ENCODE peak calls at places on chromosomes 3 and 15, in seven cellular contexts. One of them, this sample, is unnamed.

GRCh38 chr3:56369914-56370313 is 98.4 kb downstream of the ERC2 start:
- DNase-seq in aorta: no peak
- DNase-seq in HTR-8/SVneo: no peak
- DNase-seq in LHCN-M2: no peak
- DNase-seq in CD4-positive, alpha-beta T cell: no peak
- DNase-seq in PC-3: peak; percentile 52
- DNase-seq in stimulated activated CD4-positive, alpha-beta T cell treated with anti-CD3 and anti-CD28 coated beads, Interleukin-12 subunit alpha, Interleukin-12 subunit beta, amount 100 ng/mL, for 24 hours: no peak
- DNase-seq in this sample: no peak

GRCh38 chr3:31364711-31365110 is 168.0 kb upstream of the STT3B start:
- DNase-seq in aorta: no peak
- DNase-seq in HTR-8/SVneo: no peak
- DNase-seq in LHCN-M2: peak; percentile 59
- DNase-seq in CD4-positive, alpha-beta T cell: no peak
- DNase-seq in PC-3: peak; percentile 47
- DNase-seq in stimulated activated CD4-positive, alpha-beta T cell treated with anti-CD3 and anti-CD28 coated beads, Interleukin-12 subunit alpha, Interleukin-12 subunit beta, amount 100 ng/mL, for 24 hours: no peak
- DNase-seq in this sample: no peak

GRCh38 chr3:63639821-63640220 is 12.7 kb upstream of the SNTN start:
- DNase-seq in aorta: no peak
- DNase-seq in HTR-8/SVneo: no peak
- DNase-seq in LHCN-M2: no peak
- DNase-seq in CD4-positive, alpha-beta T cell: no peak
- DNase-seq in PC-3: no peak
- DNase-seq in stimulated activated CD4-positive, alpha-beta T cell treated with anti-CD3 and anti-CD28 coated beads, Interleukin-12 subunit alpha, Interleukin-12 subunit beta, amount 100 ng/mL, for 24 hours: no peak
- DNase-seq in this sample: no peak

GRCh38 chr3:143824675-143825074 is 23.6 kb downstream of the SLC9A9 start:
- DNase-seq in aorta: no peak
- DNase-seq in HTR-8/SVneo: no peak
- DNase-seq in LHCN-M2: no peak
- DNase-seq in CD4-positive, alpha-beta T cell: no peak
- DNase-seq in PC-3: no peak
- DNase-seq in stimulated activated CD4-positive, alpha-beta T cell treated with anti-CD3 and anti-CD28 coated beads, Interleukin-12 subunit alpha, Interleukin-12 subunit beta, amount 100 ng/mL, for 24 hours: no peak
- DNase-seq in this sample: no peak

GRCh38 chr15:86231864-86232801 is 152.5 kb downstream of the AGBL1 start:
- DNase-seq in aorta: no peak
- DNase-seq in HTR-8/SVneo: no peak
- DNase-seq in LHCN-M2: peak; percentile 30
- DNase-seq in CD4-positive, alpha-beta T cell: peak; percentile 15
- DNase-seq in PC-3: peak; percentile 45
- DNase-seq in stimulated activated CD4-positive, alpha-beta T cell treated with anti-CD3 and anti-CD28 coated beads, Interleukin-12 subunit alpha, Interleukin-12 subunit beta, amount 100 ng/mL, for 24 hours: peak; percentile 22
- DNase-seq in this sample: no peak

GRCh38 chr3:56423537-56424209 is 44.6 kb downstream of the ERC2 start:
- DNase-seq in aorta: no peak
- DNase-seq in HTR-8/SVneo: no peak
- DNase-seq in LHCN-M2: no peak
- DNase-seq in CD4-positive, alpha-beta T cell: no peak
- DNase-seq in PC-3: no peak
- DNase-seq in stimulated activated CD4-positive, alpha-beta T cell treated with anti-CD3 and anti-CD28 coated beads, Interleukin-12 subunit alpha, Interleukin-12 subunit beta, amount 100 ng/mL, for 24 hours: no peak
- DNase-seq in this sample: no peak

GRCh38 chr15:41182266-41182665 is 48.3 kb downstream of the EXD1 start:
- DNase-seq in aorta: no peak
- DNase-seq in HTR-8/SVneo: no peak
- DNase-seq in LHCN-M2: no peak
- DNase-seq in CD4-positive, alpha-beta T cell: no peak
- DNase-seq in PC-3: no peak
- DNase-seq in stimulated activated CD4-positive, alpha-beta T cell treated with anti-CD3 and anti-CD28 coated beads, Interleukin-12 subunit alpha, Interleukin-12 subunit beta, amount 100 ng/mL, for 24 hours: no peak
- DNase-seq in this sample: no peak

GRCh38 chr15:67091073-67091965 is 25.9 kb downstream of the SMAD3 start:
- DNase-seq in aorta: no peak
- DNase-seq in HTR-8/SVneo: peak; percentile 90
- DNase-seq in LHCN-M2: peak; percentile 98
- DNase-seq in CD4-positive, alpha-beta T cell: no peak
- DNase-seq in PC-3: peak; percentile 95
- DNase-seq in stimulated activated CD4-positive, alpha-beta T cell treated with anti-CD3 and anti-CD28 coated beads, Interleukin-12 subunit alpha, Interleukin-12 subunit beta, amount 100 ng/mL, for 24 hours: peak; percentile 61
- DNase-seq in this sample: peak; percentile 82

GRCh38 chr3:147409143-147410121 is at the start of gene ZIC1:
- DNase-seq in aorta: no peak
- DNase-seq in HTR-8/SVneo: no peak
- DNase-seq in LHCN-M2: peak; percentile 93
- DNase-seq in CD4-positive, alpha-beta T cell: no peak
- DNase-seq in PC-3: no peak
- DNase-seq in stimulated activated CD4-positive, alpha-beta T cell treated with anti-CD3 and anti-CD28 coated beads, Interleukin-12 subunit alpha, Interleukin-12 subunit beta, amount 100 ng/mL, for 24 hours: no peak
- DNase-seq in this sample: peak; percentile 78

GRCh38 chr3:105480771-105481170 is 114.1 kb downstream of the ALCAM start:
- DNase-seq in aorta: no peak
- DNase-seq in HTR-8/SVneo: no peak
- DNase-seq in LHCN-M2: no peak
- DNase-seq in CD4-positive, alpha-beta T cell: no peak
- DNase-seq in PC-3: no peak
- DNase-seq in stimulated activated CD4-positive, alpha-beta T cell treated with anti-CD3 and anti-CD28 coated beads, Interleukin-12 subunit alpha, Interleukin-12 subunit beta, amount 100 ng/mL, for 24 hours: no peak
- DNase-seq in this sample: no peak

GRCh38 chr3:78506581-78507195 is 1261.1 kb downstream of the ROBO1 start:
- DNase-seq in aorta: no peak
- DNase-seq in HTR-8/SVneo: peak; percentile 39
- DNase-seq in LHCN-M2: peak; percentile 86
- DNase-seq in CD4-positive, alpha-beta T cell: no peak
- DNase-seq in PC-3: peak; percentile 95
- DNase-seq in stimulated activated CD4-positive, alpha-beta T cell treated with anti-CD3 and anti-CD28 coated beads, Interleukin-12 subunit alpha, Interleukin-12 subunit beta, amount 100 ng/mL, for 24 hours: no peak
- DNase-seq in this sample: no peak

GRCh38 chr3:159045279-159045678 is 243.4 kb downstream of the MFSD1 start:
- DNase-seq in aorta: no peak
- DNase-seq in HTR-8/SVneo: no peak
- DNase-seq in LHCN-M2: no peak
- DNase-seq in CD4-positive, alpha-beta T cell: no peak
- DNase-seq in PC-3: no peak
- DNase-seq in stimulated activated CD4-positive, alpha-beta T cell treated with anti-CD3 and anti-CD28 coated beads, Interleukin-12 subunit alpha, Interleukin-12 subunit beta, amount 100 ng/mL, for 24 hours: no peak
- DNase-seq in this sample: no peak

GRCh38 chr3:182521339-182521738 is 272.0 kb upstream of the ATP11B start:
- DNase-seq in aorta: no peak
- DNase-seq in HTR-8/SVneo: no peak
- DNase-seq in LHCN-M2: no peak
- DNase-seq in CD4-positive, alpha-beta T cell: no peak
- DNase-seq in PC-3: no peak
- DNase-seq in stimulated activated CD4-positive, alpha-beta T cell treated with anti-CD3 and anti-CD28 coated beads, Interleukin-12 subunit alpha, Interleukin-12 subunit beta, amount 100 ng/mL, for 24 hours: no peak
- DNase-seq in this sample: no peak

GRCh38 chr3:104673981-104674380 is 692.7 kb upstream of the ALCAM start:
- DNase-seq in aorta: no peak
- DNase-seq in HTR-8/SVneo: no peak
- DNase-seq in LHCN-M2: no peak
- DNase-seq in CD4-positive, alpha-beta T cell: no peak
- DNase-seq in PC-3: peak; percentile 55
- DNase-seq in stimulated activated CD4-positive, alpha-beta T cell treated with anti-CD3 and anti-CD28 coated beads, Interleukin-12 subunit alpha, Interleukin-12 subunit beta, amount 100 ng/mL, for 24 hours: no peak
- DNase-seq in this sample: no peak

GRCh38 chr3:172107403-172107802 is 68.0 kb downstream of the FNDC3B start:
- DNase-seq in aorta: no peak
- DNase-seq in HTR-8/SVneo: no peak
- DNase-seq in LHCN-M2: no peak
- DNase-seq in CD4-positive, alpha-beta T cell: peak; percentile 11
- DNase-seq in PC-3: no peak
- DNase-seq in stimulated activated CD4-positive, alpha-beta T cell treated with anti-CD3 and anti-CD28 coated beads, Interleukin-12 subunit alpha, Interleukin-12 subunit beta, amount 100 ng/mL, for 24 hours: peak; percentile 42
- DNase-seq in this sample: no peak

GRCh38 chr3:127970966-127971592 is 56.0 kb downstream of the KBTBD12 start:
- DNase-seq in aorta: no peak
- DNase-seq in HTR-8/SVneo: peak; percentile 45
- DNase-seq in LHCN-M2: peak; percentile 52
- DNase-seq in CD4-positive, alpha-beta T cell: no peak
- DNase-seq in PC-3: peak; percentile 66
- DNase-seq in stimulated activated CD4-positive, alpha-beta T cell treated with anti-CD3 and anti-CD28 coated beads, Interleukin-12 subunit alpha, Interleukin-12 subunit beta, amount 100 ng/mL, for 24 hours: no peak
- DNase-seq in this sample: no peak

GRCh38 chr3:132161608-132162007 is 126.8 kb upstream of the CPNE4 start:
- DNase-seq in aorta: no peak
- DNase-seq in HTR-8/SVneo: no peak
- DNase-seq in LHCN-M2: peak; percentile 16
- DNase-seq in CD4-positive, alpha-beta T cell: no peak
- DNase-seq in PC-3: no peak
- DNase-seq in stimulated activated CD4-positive, alpha-beta T cell treated with anti-CD3 and anti-CD28 coated beads, Interleukin-12 subunit alpha, Interleukin-12 subunit beta, amount 100 ng/mL, for 24 hours: no peak
- DNase-seq in this sample: no peak

GRCh38 chr3:4306860-4307259 is 3.7 kb downstream of the SETMAR start:
- DNase-seq in aorta: no peak
- DNase-seq in HTR-8/SVneo: no peak
- DNase-seq in LHCN-M2: no peak
- DNase-seq in CD4-positive, alpha-beta T cell: no peak
- DNase-seq in PC-3: no peak
- DNase-seq in stimulated activated CD4-positive, alpha-beta T cell treated with anti-CD3 and anti-CD28 coated beads, Interleukin-12 subunit alpha, Interleukin-12 subunit beta, amount 100 ng/mL, for 24 hours: no peak
- DNase-seq in this sample: no peak

GRCh38 chr3:78204977-78205376 is 1165.1 kb downstream of the ROBO2 start:
- DNase-seq in aorta: no peak
- DNase-seq in HTR-8/SVneo: peak; percentile 45
- DNase-seq in LHCN-M2: no peak
- DNase-seq in CD4-positive, alpha-beta T cell: no peak
- DNase-seq in PC-3: peak; percentile 82
- DNase-seq in stimulated activated CD4-positive, alpha-beta T cell treated with anti-CD3 and anti-CD28 coated beads, Interleukin-12 subunit alpha, Interleukin-12 subunit beta, amount 100 ng/mL, for 24 hours: no peak
- DNase-seq in this sample: peak; percentile 3

GRCh38 chr3:189641776-189642175 is 10.6 kb downstream of the TP63 start:
- DNase-seq in aorta: no peak
- DNase-seq in HTR-8/SVneo: no peak
- DNase-seq in LHCN-M2: no peak
- DNase-seq in CD4-positive, alpha-beta T cell: no peak
- DNase-seq in PC-3: peak; percentile 87
- DNase-seq in stimulated activated CD4-positive, alpha-beta T cell treated with anti-CD3 and anti-CD28 coated beads, Interleukin-12 subunit alpha, Interleukin-12 subunit beta, amount 100 ng/mL, for 24 hours: no peak
- DNase-seq in this sample: no peak

GRCh38 chr3:129314757-129315385 is 36.2 kb downstream of the HMCES start:
- DNase-seq in aorta: peak; percentile 94
- DNase-seq in HTR-8/SVneo: peak; percentile 85
- DNase-seq in LHCN-M2: peak; percentile 93
- DNase-seq in CD4-positive, alpha-beta T cell: peak; percentile 28
- DNase-seq in PC-3: peak; percentile 79
- DNase-seq in stimulated activated CD4-positive, alpha-beta T cell treated with anti-CD3 and anti-CD28 coated beads, Interleukin-12 subunit alpha, Interleukin-12 subunit beta, amount 100 ng/mL, for 24 hours: peak; percentile 61
- DNase-seq in this sample: peak; percentile 72

GRCh38 chr3:46989146-46989810 is 9.8 kb downstream of the NBEAL2 start:
- DNase-seq in aorta: no peak
- DNase-seq in HTR-8/SVneo: no peak
- DNase-seq in LHCN-M2: no peak
- DNase-seq in CD4-positive, alpha-beta T cell: no peak
- DNase-seq in PC-3: no peak
- DNase-seq in stimulated activated CD4-positive, alpha-beta T cell treated with anti-CD3 and anti-CD28 coated beads, Interleukin-12 subunit alpha, Interleukin-12 subunit beta, amount 100 ng/mL, for 24 hours: no peak
- DNase-seq in this sample: no peak

GRCh38 chr3:124429129-124429815 is 301.0 kb upstream of the UMPS start:
- DNase-seq in aorta: no peak
- DNase-seq in HTR-8/SVneo: peak; percentile 78
- DNase-seq in LHCN-M2: peak; percentile 47
- DNase-seq in CD4-positive, alpha-beta T cell: no peak
- DNase-seq in PC-3: peak; percentile 94
- DNase-seq in stimulated activated CD4-positive, alpha-beta T cell treated with anti-CD3 and anti-CD28 coated beads, Interleukin-12 subunit alpha, Interleukin-12 subunit beta, amount 100 ng/mL, for 24 hours: no peak
- DNase-seq in this sample: peak; percentile 66

GRCh38 chr3:72270730-72271129 is 485.8 kb upstream of the PROK2 start:
- DNase-seq in aorta: no peak
- DNase-seq in HTR-8/SVneo: no peak
- DNase-seq in LHCN-M2: no peak
- DNase-seq in CD4-positive, alpha-beta T cell: no peak
- DNase-seq in PC-3: no peak
- DNase-seq in stimulated activated CD4-positive, alpha-beta T cell treated with anti-CD3 and anti-CD28 coated beads, Interleukin-12 subunit alpha, Interleukin-12 subunit beta, amount 100 ng/mL, for 24 hours: no peak
- DNase-seq in this sample: no peak

GRCh38 chr15:98801234-98801561 is 152.9 kb downstream of the IGF1R start:
- DNase-seq in aorta: no peak
- DNase-seq in HTR-8/SVneo: no peak
- DNase-seq in LHCN-M2: no peak
- DNase-seq in CD4-positive, alpha-beta T cell: no peak
- DNase-seq in PC-3: no peak
- DNase-seq in stimulated activated CD4-positive, alpha-beta T cell treated with anti-CD3 and anti-CD28 coated beads, Interleukin-12 subunit alpha, Interleukin-12 subunit beta, amount 100 ng/mL, for 24 hours: no peak
- DNase-seq in this sample: no peak

GRCh38 chr3:52682016-52682415 is 3.7 kb downstream of the PBRM1 start:
- DNase-seq in aorta: no peak
- DNase-seq in HTR-8/SVneo: peak; percentile 50
- DNase-seq in LHCN-M2: peak; percentile 83
- DNase-seq in CD4-positive, alpha-beta T cell: no peak
- DNase-seq in PC-3: peak; percentile 91
- DNase-seq in stimulated activated CD4-positive, alpha-beta T cell treated with anti-CD3 and anti-CD28 coated beads, Interleukin-12 subunit alpha, Interleukin-12 subunit beta, amount 100 ng/mL, for 24 hours: peak; percentile 31
- DNase-seq in this sample: peak; percentile 49

GRCh38 chr3:11096266-11097135 is 57.8 kb upstream of the HRH1 start:
- DNase-seq in aorta: peak; percentile 96
- DNase-seq in HTR-8/SVneo: peak; percentile 91
- DNase-seq in LHCN-M2: peak; percentile 93
- DNase-seq in CD4-positive, alpha-beta T cell: peak; percentile 6
- DNase-seq in PC-3: peak; percentile 91
- DNase-seq in stimulated activated CD4-positive, alpha-beta T cell treated with anti-CD3 and anti-CD28 coated beads, Interleukin-12 subunit alpha, Interleukin-12 subunit beta, amount 100 ng/mL, for 24 hours: peak; percentile 78
- DNase-seq in this sample: peak; percentile 79

GRCh38 chr3:176872771-176873209 is 324.5 kb downstream of the TBL1XR1 start:
- DNase-seq in aorta: no peak
- DNase-seq in HTR-8/SVneo: peak; percentile 14
- DNase-seq in LHCN-M2: peak; percentile 25
- DNase-seq in CD4-positive, alpha-beta T cell: peak; percentile 22
- DNase-seq in PC-3: peak; percentile 76
- DNase-seq in stimulated activated CD4-positive, alpha-beta T cell treated with anti-CD3 and anti-CD28 coated beads, Interleukin-12 subunit alpha, Interleukin-12 subunit beta, amount 100 ng/mL, for 24 hours: peak; percentile 34
- DNase-seq in this sample: peak; percentile 9

GRCh38 chr3:52046914-52047239 is 9.5 kb downstream of the DUSP7 start:
- DNase-seq in aorta: no peak
- DNase-seq in HTR-8/SVneo: no peak
- DNase-seq in LHCN-M2: no peak
- DNase-seq in CD4-positive, alpha-beta T cell: no peak
- DNase-seq in PC-3: no peak
- DNase-seq in stimulated activated CD4-positive, alpha-beta T cell treated with anti-CD3 and anti-CD28 coated beads, Interleukin-12 subunit alpha, Interleukin-12 subunit beta, amount 100 ng/mL, for 24 hours: no peak
- DNase-seq in this sample: no peak